ENCODE peak calls at places on chromosomes 1 and 21, in six cellular contexts. D, C, T, H, G and W are unnamed samples.

GRCh38 chr1:46611691-46612221 is 4.9 kb downstream of the MOB3C start:
- DNase-seq in D (no peak), G (no peak), C (no peak), H (no peak), T (peak; percentile 56), W (no peak)

GRCh38 chr21:46189959-46190490 is 5.8 kb upstream of the SPATC1L start:
- DNase-seq in C (no peak), H (no peak), T (no peak), D (no peak), G (no peak), W (no peak)

GRCh38 chr1:90133133-90133532 is 138.2 kb downstream of the ZNF326 start:
- DNase-seq in C (peak; percentile 29), T (peak; percentile 31), D (no peak), G (peak; percentile 70), H (no peak), W (peak; percentile 55)

GRCh38 chr1:67361646-67362045 is 54.0 kb downstream of the IL12RB2 start:
- DNase-seq in G (no peak), T (no peak), H (no peak), D (no peak), C (no peak), W (no peak)

GRCh38 chr1:152048641-152048970 is 11.8 kb upstream of the S100A11 start:
- DNase-seq in D (no peak), C (no peak), T (no peak), G (no peak), H (no peak), W (no peak)

GRCh38 chr1:186722711-186723309 is 42.6 kb upstream of the PTGS2 start:
- DNase-seq in T (peak; percentile 66), H (no peak), G (no peak), D (peak; percentile 14), C (no peak), W (peak; percentile 61)

GRCh38 chr1:233304489-233305102 is 9.1 kb upstream of the PCNX2 start:
- DNase-seq in H (no peak), G (no peak), C (no peak), D (no peak), T (peak; percentile 38), W (peak; percentile 40)

GRCh38 chr1:43172532-43172972 is 422 bp downstream of the CFAP57 start:
- DNase-seq in G (peak; percentile 89), T (peak; percentile 84), D (peak; percentile 67), H (peak; percentile 68), C (peak; percentile 68), W (peak; percentile 95)

GRCh38 chr1:2190491-2190976 is 4.0 kb downstream of the FAAP20 start:
- DNase-seq in C (no peak), D (no peak), G (no peak), T (no peak), H (no peak), W (no peak)

GRCh38 chr1:109764561-109765482 is 1.1 kb upstream of the EPS8L3 start:
- DNase-seq in H (no peak), C (no peak), T (no peak), G (peak; percentile 52), D (no peak), W (no peak)

GRCh38 chr1:17199267-17200044 is 5.5 kb upstream of the PADI1 start:
- DNase-seq in H (no peak), D (no peak), T (no peak), G (peak; percentile 48), C (no peak), W (no peak)

GRCh38 chr1:206465951-206466350 is 4.3 kb upstream of the IKBKE start:
- DNase-seq in C (no peak), T (no peak), G (no peak), H (no peak), D (no peak), W (no peak)

GRCh38 chr1:55926906-55927471 is 652.4 kb downstream of the PLPP3 start:
- DNase-seq in H (no peak), D (no peak), C (no peak), T (no peak), G (no peak), W (no peak)

GRCh38 chr1:23525558-23526174 is 5.4 kb downstream of the E2F2 start:
- DNase-seq in G (no peak), D (no peak), T (no peak), C (no peak), H (no peak), W (no peak)

GRCh38 chr1:54362881-54363340 is 43.3 kb downstream of the SSBP3 start:
- DNase-seq in T (peak; percentile 21), H (no peak), C (no peak), G (no peak), D (no peak), W (no peak)

GRCh38 chr1:172966844-172967540 is 83.7 kb downstream of the TNFSF18 start:
- DNase-seq in D (no peak), C (no peak), H (no peak), T (no peak), G (no peak), W (no peak)

GRCh38 chr1:45221716-45222115 is 15.3 kb upstream of the ZSWIM5 start:
- DNase-seq in G (no peak), C (no peak), H (no peak), T (no peak), D (no peak), W (no peak)

GRCh38 chr1:241776911-241777310 is 71.1 kb upstream of the EXO1 start:
- DNase-seq in T (no peak), H (no peak), G (no peak), D (no peak), C (no peak), W (no peak)

GRCh38 chr21:36209626-36210171 is 53.1 kb downstream of the DOP1B start:
- DNase-seq in D (peak; percentile 36), C (no peak), G (no peak), H (peak; percentile 49), T (peak; percentile 81), W (peak; percentile 56)

GRCh38 chr21:37047079-37047478 is 25.8 kb downstream of the PIGP start:
- DNase-seq in T (peak; percentile 10), G (no peak), D (no peak), H (no peak), C (no peak), W (no peak)

GRCh38 chr1:5661196-5662130 is 330.8 kb downstream of the NPHP4 start:
- DNase-seq in G (no peak), D (no peak), H (no peak), T (no peak), C (no peak), W (no peak)

GRCh38 chr1:211830330-211831142 is at the start of gene LPGAT1:
- DNase-seq in T (peak; percentile 77), G (peak; percentile 78), D (no peak), H (peak; percentile 57), C (peak; percentile 70), W (peak; percentile 91)

GRCh38 chr21:32134441-32135159 is 144.2 kb downstream of the MIS18A start:
- DNase-seq in H (no peak), G (no peak), T (no peak), D (no peak), C (no peak), W (no peak)

GRCh38 chr1:53644909-53645689 is 93.9 kb downstream of the GLIS1 start:
- DNase-seq in D (no peak), T (no peak), C (no peak), H (no peak), G (peak; percentile 38), W (no peak)

GRCh38 chr21:16418663-16419062 is 688.9 kb downstream of the USP25 start:
- DNase-seq in D (no peak), H (no peak), T (no peak), C (no peak), G (no peak), W (no peak)